ENCODE peak calls at places on chromosomes 7 and 10, in four cellular contexts. E is K562, O is SK-N-SH, K is GM12878. T is an unnamed sample.

GRCh38 chr10:104043185-104043830 is 42.4 kb downstream of the COL17A1 start:
- DNase-seq in E (no peak), O (no peak), K (no peak), T (no peak)

GRCh38 chr7:117715784-117716445 is 157.3 kb downstream of the CTTNBP2 start:
- DNase-seq in E (no peak), O (peak; percentile 59), K (no peak), T (peak; percentile 39)

GRCh38 chr10:74419491-74420466 is 268.8 kb downstream of the ADK start:
- DNase-seq in E (peak; percentile 49), O (peak; percentile 47), K (peak; percentile 5), T (no peak)

GRCh38 chr10:46555713-46556514 is 544 bp downstream of the GPRIN2 start:
- DNase-seq in E (no peak), O (no peak), K (no peak), T (no peak)

GRCh38 chr7:95102662-95103061 is 195.3 kb downstream of the PPP1R9A start:
- DNase-seq in E (no peak), O (no peak), K (no peak), T (peak; percentile 5)

GRCh38 chr10:75195035-75195763 is 15.4 kb upstream of the VDAC2 start:
- DNase-seq in E (no peak), O (no peak), K (no peak), T (no peak)

GRCh38 chr10:88733215-88733614 is 26.6 kb upstream of the LIPN start:
- DNase-seq in E (no peak), O (no peak), K (no peak), T (no peak)

GRCh38 chr7:87648316-87648715 is 20.1 kb downstream of the RUNDC3B start:
- DNase-seq in E (no peak), O (no peak), K (no peak), T (no peak)

DNA sequence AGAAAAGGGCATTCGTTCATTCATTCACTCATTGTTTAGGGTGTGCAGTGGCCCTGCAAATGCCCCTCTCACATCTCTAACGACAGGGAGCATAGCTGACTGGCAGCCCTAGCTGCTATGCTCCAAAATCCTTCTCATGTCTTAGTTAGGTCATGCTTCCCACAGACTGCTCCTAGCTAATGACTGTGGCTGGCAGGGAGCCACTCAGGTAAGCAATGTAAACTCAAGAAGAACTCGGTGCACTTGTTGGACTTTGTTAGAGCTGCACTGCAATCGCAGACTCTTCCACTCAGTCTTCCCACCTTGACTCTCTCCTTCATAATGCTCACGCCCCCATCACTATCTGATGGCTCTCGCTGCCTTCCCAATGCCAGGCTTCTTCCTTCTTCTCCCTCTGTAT is 24.1 kb downstream of the OR9A2 start:
- DNase-seq in E (no peak), O (no peak), K (no peak), T (no peak)
- TF ChIP-seq NFIC in E (no peak), O (no peak), K (no peak), T (no peak)

GRCh38 chr7:130566168-130566897 is 74.4 kb downstream of the MEST start:
- DNase-seq in E (peak; percentile 5), O (no peak), K (no peak), T (no peak)
- TF ChIP-seq NFIC in E (peak; percentile 45), O (no peak), K (no peak), T (no peak)

DNA sequence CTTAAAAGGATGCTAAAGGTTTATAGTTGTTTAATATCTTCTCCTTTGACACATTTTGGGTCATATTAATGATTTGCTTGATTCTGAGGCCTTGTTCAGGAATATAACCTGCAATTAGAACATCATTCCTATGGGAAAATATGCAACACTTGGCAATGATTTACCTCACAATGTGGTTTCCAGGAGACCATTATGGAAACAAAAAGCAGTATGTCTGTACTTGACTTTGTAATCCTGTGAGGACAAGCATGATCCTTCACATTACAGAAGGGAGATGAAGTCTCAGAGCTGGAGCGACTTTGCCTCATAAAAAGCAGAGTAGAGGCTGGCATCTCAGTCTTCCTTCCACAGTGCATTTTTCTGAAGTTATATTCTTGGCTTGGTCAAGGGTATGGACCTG is 57.0 kb upstream of the CDCA7L start:
- DNase-seq in E (no peak), O (no peak), K (no peak), T (no peak)
- TF ChIP-seq NFIC in E (no peak), O (no peak), K (no peak), T (no peak)

GRCh38 chr10:123136806-123137642 is 1.3 kb downstream of the HMX3 start:
- DNase-seq in E (peak; percentile 25), O (no peak), K (no peak), T (no peak)

GRCh38 chr10:123134058-123134914 is 1.5 kb upstream of the HMX3 start:
- DNase-seq in E (peak; percentile 20), O (no peak), K (no peak), T (no peak)

GRCh38 chr10:123136221-123136805 is 543 bp downstream of the HMX3 start:
- DNase-seq in E (peak; percentile 35), O (no peak), K (no peak), T (no peak)

GRCh38 chr10:123134915-123135414 is 805 bp upstream of the HMX3 start:
- DNase-seq in E (peak; percentile 90), O (peak; percentile 59), K (no peak), T (no peak)

GRCh38 chr10:123135415-123136141 is at the start of gene HMX3:
- DNase-seq in E (peak; percentile 63), O (peak; percentile 57), K (no peak), T (no peak)
- TF ChIP-seq NFIC in E (no peak), O (no peak), K (no peak), T (no peak)

GRCh38 chr7:112550468-112551060 is 69.8 kb downstream of the LSMEM1 start:
- DNase-seq in E (peak; percentile 68), O (peak; percentile 74), K (peak; percentile 23), T (peak; percentile 60)
- TF ChIP-seq NFIC in E (no peak), O (no peak), K (no peak), T (no peak)

GRCh38 chr10:29861811-29862505 is 197.4 kb downstream of the JCAD start:
- DNase-seq in E (no peak), O (no peak), K (no peak), T (no peak)
- TF ChIP-seq NFIC in E (no peak), O (peak; percentile 48), K (no peak), T (no peak)

GRCh38 chr7:142327555-142327954 is 69.7 kb upstream of the PRSS58 start:
- DNase-seq in E (no peak), O (no peak), K (no peak), T (no peak)
- TF ChIP-seq NFIC in E (no peak), O (no peak), K (no peak), T (no peak)

DNA sequence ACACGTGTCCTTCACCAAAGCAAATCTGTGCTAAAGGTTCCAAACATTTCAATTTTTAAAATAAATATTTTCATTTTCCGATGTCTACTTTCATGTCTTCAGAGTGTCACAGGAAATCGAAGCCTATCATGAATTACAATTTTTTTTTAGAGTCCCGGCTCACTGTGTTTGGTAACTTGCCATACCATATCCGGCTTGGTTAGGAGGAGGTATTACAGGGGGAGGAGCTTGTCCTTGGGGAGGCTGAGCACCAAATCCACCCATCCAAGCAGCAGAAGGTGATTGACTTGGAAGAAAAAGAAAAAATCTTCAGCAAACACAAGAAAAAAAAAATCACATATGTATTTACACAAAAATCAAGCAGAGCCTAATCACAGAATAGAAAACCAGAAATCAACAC is 21.3 kb downstream of the TIAL1 start:
- DNase-seq in E (peak; percentile 16), O (no peak), K (no peak), T (no peak)
- TF ChIP-seq NFIC in E (no peak), O (no peak), K (no peak), T (no peak)

T was measured in HepG2.